ENCODE peak calls at places on chromosomes 3 and 15, in six cellular contexts. One of them, this sample, is unnamed.
A peak's percentile ranks its signal among the peaks of the same experiment; 100 is the strongest.

GRCh38 chr15:31270767-31271166 is 55.9 kb upstream of the KLF13 start:
- DNase-seq in astrocyte: no peak
- DNase-seq in cardiac muscle cell: no peak
- DNase-seq in dorsolateral prefrontal cortex: no peak
- DNase-seq in endothelial cell of umbilical vein: no peak
- DNase-seq in CD8-positive, alpha-beta T cell: peak; percentile 8
- DNase-seq in this sample: no peak

GRCh38 chr3:172181936-172182708 is 142.7 kb downstream of the FNDC3B start:
- DNase-seq in astrocyte: peak; percentile 70
- DNase-seq in cardiac muscle cell: peak; percentile 50
- DNase-seq in dorsolateral prefrontal cortex: no peak
- DNase-seq in endothelial cell of umbilical vein: peak; percentile 76
- DNase-seq in CD8-positive, alpha-beta T cell: no peak
- DNase-seq in this sample: peak; percentile 79

GRCh38 chr3:85781806-85782205 is 823.0 kb downstream of the CADM2 start:
- DNase-seq in astrocyte: peak; percentile 10
- DNase-seq in cardiac muscle cell: no peak
- DNase-seq in dorsolateral prefrontal cortex: no peak
- DNase-seq in endothelial cell of umbilical vein: peak; percentile 49
- DNase-seq in CD8-positive, alpha-beta T cell: no peak
- DNase-seq in this sample: no peak

GRCh38 chr15:45732544-45733130 is 97.8 kb downstream of the SQOR start:
- DNase-seq in astrocyte: no peak
- DNase-seq in cardiac muscle cell: no peak
- DNase-seq in dorsolateral prefrontal cortex: no peak
- DNase-seq in endothelial cell of umbilical vein: no peak
- DNase-seq in CD8-positive, alpha-beta T cell: no peak
- DNase-seq in this sample: no peak

GRCh38 chr3:129605593-129606521 is 619 bp downstream of the PLXND1 start:
- DNase-seq in astrocyte: peak; percentile 45
- DNase-seq in cardiac muscle cell: peak; percentile 60
- DNase-seq in dorsolateral prefrontal cortex: no peak
- DNase-seq in endothelial cell of umbilical vein: peak; percentile 67
- DNase-seq in CD8-positive, alpha-beta T cell: peak; percentile 36
- DNase-seq in this sample: no peak

GRCh38 chr3:14472471-14473351 is 67.4 kb downstream of the GRIP2 start:
- DNase-seq in astrocyte: peak; percentile 93
- DNase-seq in cardiac muscle cell: peak; percentile 92
- DNase-seq in dorsolateral prefrontal cortex: no peak
- DNase-seq in endothelial cell of umbilical vein: peak; percentile 79
- DNase-seq in CD8-positive, alpha-beta T cell: no peak
- DNase-seq in this sample: peak; percentile 94

GRCh38 chr3:87733671-87734367 is 325.0 kb downstream of the CGGBP1 start:
- DNase-seq in astrocyte: no peak
- DNase-seq in cardiac muscle cell: no peak
- DNase-seq in dorsolateral prefrontal cortex: no peak
- DNase-seq in endothelial cell of umbilical vein: no peak
- DNase-seq in CD8-positive, alpha-beta T cell: no peak
- DNase-seq in this sample: no peak

GRCh38 chr3:17111556-17111955 is 226.8 kb downstream of the PLCL2 start:
- DNase-seq in astrocyte: peak; percentile 42
- DNase-seq in cardiac muscle cell: no peak
- DNase-seq in dorsolateral prefrontal cortex: no peak
- DNase-seq in endothelial cell of umbilical vein: no peak
- DNase-seq in CD8-positive, alpha-beta T cell: no peak
- DNase-seq in this sample: peak; percentile 76

GRCh38 chr3:164024786-164025185 is 1053.5 kb downstream of the SI start:
- DNase-seq in astrocyte: no peak
- DNase-seq in cardiac muscle cell: no peak
- DNase-seq in dorsolateral prefrontal cortex: no peak
- DNase-seq in endothelial cell of umbilical vein: no peak
- DNase-seq in CD8-positive, alpha-beta T cell: no peak
- DNase-seq in this sample: no peak

GRCh38 chr3:26623409-26624208 is 1.0 kb downstream of the LRRC3B start:
- DNase-seq in astrocyte: no peak
- DNase-seq in cardiac muscle cell: no peak
- DNase-seq in dorsolateral prefrontal cortex: no peak
- DNase-seq in endothelial cell of umbilical vein: no peak
- DNase-seq in CD8-positive, alpha-beta T cell: no peak
- DNase-seq in this sample: no peak

GRCh38 chr3:156218353-156218744 is 98.0 kb downstream of the KCNAB1 start:
- DNase-seq in astrocyte: peak; percentile 29
- DNase-seq in cardiac muscle cell: no peak
- DNase-seq in dorsolateral prefrontal cortex: no peak
- DNase-seq in endothelial cell of umbilical vein: peak; percentile 31
- DNase-seq in CD8-positive, alpha-beta T cell: no peak
- DNase-seq in this sample: peak; percentile 58

GRCh38 chr3:36494461-36495109 is 114.3 kb downstream of the STAC start:
- DNase-seq in astrocyte: peak; percentile 75
- DNase-seq in cardiac muscle cell: peak; percentile 83
- DNase-seq in dorsolateral prefrontal cortex: no peak
- DNase-seq in endothelial cell of umbilical vein: no peak
- DNase-seq in CD8-positive, alpha-beta T cell: no peak
- DNase-seq in this sample: peak; percentile 54

GRCh38 chr15:64004582-64004981 is 41.7 kb downstream of the DAPK2 start:
- DNase-seq in astrocyte: no peak
- DNase-seq in cardiac muscle cell: no peak
- DNase-seq in dorsolateral prefrontal cortex: no peak
- DNase-seq in endothelial cell of umbilical vein: no peak
- DNase-seq in CD8-positive, alpha-beta T cell: no peak
- DNase-seq in this sample: no peak

GRCh38 chr15:40937762-40938529 is 8.8 kb downstream of the DLL4 start:
- DNase-seq in astrocyte: no peak
- DNase-seq in cardiac muscle cell: no peak
- DNase-seq in dorsolateral prefrontal cortex: no peak
- DNase-seq in endothelial cell of umbilical vein: no peak
- DNase-seq in CD8-positive, alpha-beta T cell: no peak
- DNase-seq in this sample: no peak

GRCh38 chr3:168517514-168518071 is 421.9 kb upstream of the GOLIM4 start:
- DNase-seq in astrocyte: peak; percentile 16
- DNase-seq in cardiac muscle cell: no peak
- DNase-seq in dorsolateral prefrontal cortex: no peak
- DNase-seq in endothelial cell of umbilical vein: no peak
- DNase-seq in CD8-positive, alpha-beta T cell: no peak
- DNase-seq in this sample: no peak

GRCh38 chr3:54863806-54864205 is 64.1 kb downstream of the LRTM1 start:
- DNase-seq in astrocyte: no peak
- DNase-seq in cardiac muscle cell: no peak
- DNase-seq in dorsolateral prefrontal cortex: no peak
- DNase-seq in endothelial cell of umbilical vein: no peak
- DNase-seq in CD8-positive, alpha-beta T cell: no peak
- DNase-seq in this sample: no peak

GRCh38 chr3:169668957-169669681 is 5.6 kb upstream of the MECOM start:
- DNase-seq in astrocyte: peak; percentile 33
- DNase-seq in cardiac muscle cell: peak; percentile 82
- DNase-seq in dorsolateral prefrontal cortex: peak; percentile 53
- DNase-seq in endothelial cell of umbilical vein: peak; percentile 84
- DNase-seq in CD8-positive, alpha-beta T cell: no peak
- DNase-seq in this sample: peak; percentile 38
- H3K27me3 ChIP-seq in astrocyte: peaks cover 67% of the 10 kb centered on the region
- H3K27me3 ChIP-seq in cardiac muscle cell: peaks cover 69% of the 10 kb centered on the region
- H3K27me3 ChIP-seq in dorsolateral prefrontal cortex: peaks cover 48% of the 10 kb centered on the region
- H3K27me3 ChIP-seq in endothelial cell of umbilical vein: no peaks in the 10 kb centered on the region
- H3K27me3 ChIP-seq in CD8-positive, alpha-beta T cell: peaks cover 39% of the 10 kb centered on the region
- H3K27me3 ChIP-seq in this sample: peaks cover 53% of the 10 kb centered on the region

GRCh38 chr3:53845881-53846133 is 412 bp downstream of the CHDH start:
- DNase-seq in astrocyte: no peak
- DNase-seq in cardiac muscle cell: no peak
- DNase-seq in dorsolateral prefrontal cortex: no peak
- DNase-seq in endothelial cell of umbilical vein: no peak
- DNase-seq in CD8-positive, alpha-beta T cell: no peak
- DNase-seq in this sample: no peak

GRCh38 chr3:53844262-53845102 is 1.7 kb downstream of the CHDH start:
- DNase-seq in astrocyte: no peak
- DNase-seq in cardiac muscle cell: no peak
- DNase-seq in dorsolateral prefrontal cortex: peak; percentile 56
- DNase-seq in endothelial cell of umbilical vein: no peak
- DNase-seq in CD8-positive, alpha-beta T cell: no peak
- DNase-seq in this sample: no peak

GRCh38 chr3:53846134-53846850 is at the start of the genes CHDH and IL17RB:
- DNase-seq in astrocyte: no peak
- DNase-seq in cardiac muscle cell: no peak
- DNase-seq in dorsolateral prefrontal cortex: peak; percentile 88
- DNase-seq in endothelial cell of umbilical vein: peak; percentile 6
- DNase-seq in CD8-positive, alpha-beta T cell: no peak
- DNase-seq in this sample: no peak

GRCh38 chr3:53846851-53847155 is 435 bp downstream of the IL17RB start:
- DNase-seq in astrocyte: no peak
- DNase-seq in cardiac muscle cell: no peak
- DNase-seq in dorsolateral prefrontal cortex: no peak
- DNase-seq in endothelial cell of umbilical vein: no peak
- DNase-seq in CD8-positive, alpha-beta T cell: no peak
- DNase-seq in this sample: no peak

DNA sequence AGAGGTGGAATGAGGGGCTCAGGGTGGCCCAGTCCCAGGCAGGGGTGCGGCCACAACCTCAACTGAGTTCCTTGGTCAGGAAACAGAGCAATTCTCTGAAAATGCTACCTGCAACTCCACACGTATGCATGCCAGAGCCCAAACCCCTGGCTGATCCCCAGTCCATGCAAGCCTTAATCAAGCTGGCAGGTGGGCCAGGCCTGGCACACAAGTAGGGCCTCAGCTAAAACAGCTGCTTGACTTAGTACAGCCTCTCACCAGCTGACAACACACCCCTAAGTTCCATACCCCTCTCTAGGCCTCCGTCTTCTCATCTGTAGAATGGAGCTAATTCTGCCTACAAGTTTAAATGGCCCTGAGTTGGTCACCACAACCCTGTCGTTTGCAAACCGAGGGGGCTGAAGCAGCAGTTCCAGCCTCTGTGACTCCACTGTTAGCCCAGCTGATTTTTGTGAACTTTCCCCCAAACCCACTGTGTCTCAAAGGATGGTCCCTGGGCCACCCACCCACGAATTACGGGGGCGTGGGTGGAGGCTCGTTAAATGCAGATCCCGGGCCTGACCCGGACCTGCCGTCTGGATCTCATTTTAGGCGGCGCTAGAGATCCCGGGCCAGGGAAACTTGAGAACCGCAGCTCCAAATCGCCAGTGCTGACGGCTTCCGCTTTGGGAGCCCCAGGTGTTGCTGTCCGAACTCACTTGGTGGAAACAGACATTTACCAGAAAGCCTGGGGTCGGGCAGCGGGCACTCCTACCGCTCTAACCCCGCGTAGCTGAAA is 927 bp downstream of the CHDH start:
- DNase-seq in astrocyte: peak; percentile 29
- DNase-seq in cardiac muscle cell: peak; percentile 40
- DNase-seq in dorsolateral prefrontal cortex: peak; percentile 68
- DNase-seq in endothelial cell of umbilical vein: peak; percentile 17
- DNase-seq in CD8-positive, alpha-beta T cell: no peak
- DNase-seq in this sample: peak; percentile 5
- H3K4me3 ChIP-seq in astrocyte: peak overlapping the region; percentile 61
- H3K4me3 ChIP-seq in cardiac muscle cell: peak overlapping the region; percentile 53
- H3K4me3 ChIP-seq in dorsolateral prefrontal cortex: peak overlapping the region; percentile 71
- H3K4me3 ChIP-seq in endothelial cell of umbilical vein: no peak overlapping the region
- H3K4me3 ChIP-seq in CD8-positive, alpha-beta T cell: peak overlapping the region; percentile 41
- H3K4me3 ChIP-seq in this sample: peak overlapping the region; percentile 57

GRCh38 chr15:91142097-91142744 is 42.2 kb downstream of the SV2B start:
- DNase-seq in astrocyte: no peak
- DNase-seq in cardiac muscle cell: peak; percentile 1
- DNase-seq in dorsolateral prefrontal cortex: no peak
- DNase-seq in endothelial cell of umbilical vein: peak; percentile 3
- DNase-seq in CD8-positive, alpha-beta T cell: no peak
- DNase-seq in this sample: no peak
- TF ChIP-seq CTCF in astrocyte: peak; percentile 20
- TF ChIP-seq CTCF in cardiac muscle cell: no peak
- TF ChIP-seq CTCF in dorsolateral prefrontal cortex: peak; percentile 32
- TF ChIP-seq CTCF in endothelial cell of umbilical vein: peak; percentile 14
- TF ChIP-seq CTCF in CD8-positive, alpha-beta T cell: peak; percentile 30
- TF ChIP-seq CTCF in this sample: peak; percentile 47

DNA sequence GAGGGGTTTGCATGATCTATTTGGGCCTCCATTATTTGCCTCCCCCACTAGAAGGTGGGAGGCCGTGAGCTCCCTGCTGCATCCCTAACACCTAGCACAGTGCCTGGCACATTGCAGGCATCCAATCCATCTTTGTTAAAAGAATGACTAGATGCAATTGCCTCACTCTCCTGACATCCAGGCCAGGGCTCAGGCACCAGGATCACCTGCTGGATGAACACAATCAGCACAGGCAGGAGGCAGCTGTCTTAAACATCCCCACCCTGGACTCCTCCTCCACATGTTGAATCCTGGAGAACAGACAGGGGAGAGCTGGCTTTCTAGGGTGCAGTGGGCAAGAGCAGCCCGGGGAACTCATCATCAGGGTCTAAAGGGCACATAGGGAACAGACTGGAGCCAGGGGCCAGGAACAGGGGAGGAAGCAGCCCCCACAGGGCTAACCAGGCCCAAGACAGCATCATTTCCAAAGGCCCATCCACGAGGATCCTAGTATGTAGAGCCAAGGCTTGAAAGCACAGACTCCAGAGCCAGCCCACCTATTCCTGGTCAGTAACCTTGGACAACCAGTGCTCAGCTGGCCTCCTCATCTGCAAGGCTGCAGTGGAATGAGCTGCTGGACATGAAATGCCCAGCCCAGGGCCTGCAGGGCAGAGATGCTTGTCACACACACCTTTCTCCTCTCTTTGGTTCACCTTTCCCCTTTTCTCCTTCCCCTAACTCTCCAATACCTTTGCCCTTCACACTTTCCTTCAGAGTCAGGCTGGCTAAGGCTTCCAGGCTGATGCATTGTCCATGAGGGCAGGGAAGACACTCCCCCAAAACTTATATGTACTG is 254.4 kb upstream of the TLE3 start:
- DNase-seq in astrocyte: no peak
- DNase-seq in cardiac muscle cell: no peak
- DNase-seq in dorsolateral prefrontal cortex: no peak
- DNase-seq in endothelial cell of umbilical vein: no peak
- DNase-seq in CD8-positive, alpha-beta T cell: no peak
- DNase-seq in this sample: no peak
- H3K27me3 ChIP-seq in astrocyte: peaks cover 60% of the 10 kb centered on the region
- H3K27me3 ChIP-seq in cardiac muscle cell: peaks cover 48% of the 10 kb centered on the region
- H3K27me3 ChIP-seq in dorsolateral prefrontal cortex: no peaks in the 10 kb centered on the region
- H3K27me3 ChIP-seq in endothelial cell of umbilical vein: no peaks in the 10 kb centered on the region
- H3K27me3 ChIP-seq in CD8-positive, alpha-beta T cell: no peaks in the 10 kb centered on the region
- H3K27me3 ChIP-seq in this sample: peaks cover 46% of the 10 kb centered on the region

GRCh38 chr15:82570721-82571519 is 30.7 kb upstream of the RPS17 start:
- DNase-seq in astrocyte: peak; percentile 48
- DNase-seq in cardiac muscle cell: peak; percentile 27
- DNase-seq in dorsolateral prefrontal cortex: no peak
- DNase-seq in endothelial cell of umbilical vein: no peak
- DNase-seq in CD8-positive, alpha-beta T cell: no peak
- DNase-seq in this sample: no peak
- H3K4me3 ChIP-seq in astrocyte: peak overlapping the region; percentile 53
- H3K4me3 ChIP-seq in cardiac muscle cell: no peak overlapping the region
- H3K4me3 ChIP-seq in dorsolateral prefrontal cortex: peak overlapping the region; percentile 69
- H3K4me3 ChIP-seq in endothelial cell of umbilical vein: no peak overlapping the region
- H3K4me3 ChIP-seq in CD8-positive, alpha-beta T cell: no peak overlapping the region
- H3K4me3 ChIP-seq in this sample: no peak overlapping the region